ENCODE peak calls at places on chromosomes 3 and 15, in seven cellular contexts. R is sigmoid colon, U is hepatocyte, B is neural crest cell, F is cardiac muscle cell, N is GM10248, I is AG09319. V is an unnamed sample.
A peak's percentile ranks its signal among the peaks of the same experiment; 100 is the strongest.

GRCh38 chr3:117873236-117873635 is 1161.4 kb downstream of the IGSF11 start:
- DNase-seq in R (peak; percentile 69), U (peak; percentile 49), B (no peak), F (peak; percentile 58), N (no peak), I (no peak), V (no peak)

GRCh38 chr15:47485419-47485818 is 231.9 kb upstream of the SEMA6D start:
- DNase-seq in R (no peak), U (no peak), B (no peak), F (no peak), N (no peak), I (no peak), V (no peak)

GRCh38 chr3:147409143-147410121 is at the start of gene ZIC1:
- DNase-seq in R (no peak), U (no peak), B (no peak), F (no peak), N (no peak), I (no peak), V (no peak)

GRCh38 chr15:22871481-22872076 is 33.1 kb downstream of the NIPA2 start:
- DNase-seq in R (no peak), U (no peak), B (no peak), F (no peak), N (no peak), I (no peak), V (no peak)

GRCh38 chr3:170734737-170735070 is 135.3 kb downstream of the RPL22L1 start:
- DNase-seq in R (no peak), U (no peak), B (no peak), F (no peak), N (no peak), I (no peak), V (no peak)

GRCh38 chr3:20054549-20054987 is 14.3 kb downstream of the KAT2B start:
- DNase-seq in R (peak; percentile 69), U (peak; percentile 70), B (no peak), F (peak; percentile 72), N (no peak), I (no peak), V (peak; percentile 90)

GRCh38 chr3:170163956-170164645 is 17.4 kb downstream of the PHC3 start:
- DNase-seq in R (no peak), U (no peak), B (no peak), F (no peak), N (no peak), I (no peak), V (no peak)

GRCh38 chr3:52404391-52404790 is 40.5 kb downstream of the SEMA3G start:
- DNase-seq in R (no peak), U (no peak), B (no peak), F (no peak), N (no peak), I (no peak), V (no peak)

GRCh38 chr3:8470801-8471200 is 30.8 kb upstream of the LMCD1 start:
- DNase-seq in R (no peak), U (no peak), B (no peak), F (no peak), N (no peak), I (no peak), V (no peak)

GRCh38 chr3:64138046-64138445 is 87.2 kb downstream of the PRICKLE2 start:
- DNase-seq in R (no peak), U (no peak), B (no peak), F (no peak), N (no peak), I (no peak), V (no peak)

GRCh38 chr3:28601291-28601690 is 252.7 kb upstream of the AZI2 start:
- DNase-seq in R (no peak), U (no peak), B (no peak), F (no peak), N (no peak), I (no peak), V (no peak)

GRCh38 chr3:189262746-189263145 is 91.0 kb downstream of the TPRG1 start:
- DNase-seq in R (no peak), U (peak; percentile 12), B (no peak), F (no peak), N (no peak), I (no peak), V (no peak)

GRCh38 chr3:132593950-132594328 is 3.1 kb upstream of the ACKR4 start:
- DNase-seq in R (no peak), U (no peak), B (no peak), F (peak; percentile 49), N (no peak), I (no peak), V (no peak)

GRCh38 chr3:114597012-114597411 is 303.2 kb downstream of the TIGIT start:
- DNase-seq in R (no peak), U (no peak), B (no peak), F (peak; percentile 16), N (no peak), I (no peak), V (no peak)
- TF ChIP-seq CTCF in R (no peak), U (peak; percentile 18), B (no peak), F (peak; percentile 27), N (no peak), I (peak; percentile 2), V (no peak)

DNA sequence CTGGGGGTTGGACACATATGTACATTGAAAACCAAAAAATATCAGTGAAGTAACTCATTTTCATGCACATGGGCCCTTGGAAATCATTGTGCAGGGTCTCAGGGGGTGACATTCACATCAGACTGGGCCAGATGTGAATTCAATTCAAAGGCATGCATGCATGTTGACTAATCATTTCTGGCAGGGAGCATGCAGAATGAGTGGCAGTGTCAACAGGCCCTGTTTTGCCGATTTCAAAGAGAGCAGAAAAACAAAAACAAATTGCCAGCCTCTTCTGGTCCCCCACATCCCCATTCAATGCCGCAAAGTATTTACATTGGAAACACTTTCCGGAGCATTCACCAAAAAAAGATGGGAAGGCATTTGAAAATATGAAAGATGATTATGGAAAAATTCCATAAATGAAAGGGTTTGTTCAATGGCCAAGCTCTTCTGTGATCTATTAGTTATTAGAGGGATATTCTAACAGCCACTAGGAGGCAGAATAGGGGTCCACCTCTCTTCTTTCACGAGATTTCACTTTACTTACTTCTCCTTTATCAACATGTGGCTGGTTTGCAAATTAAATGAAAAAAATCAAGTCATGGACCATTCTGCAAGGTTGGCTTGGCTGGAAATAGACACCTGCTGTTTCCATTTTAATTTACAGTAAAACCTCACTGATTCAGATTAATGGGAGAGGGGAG is 119.9 kb upstream of the FEZF2 start:
- DNase-seq in R (no peak), U (no peak), B (no peak), F (no peak), N (no peak), I (no peak), V (no peak)
- TF ChIP-seq CTCF in R (no peak), U (no peak), B (peak; percentile 45), F (peak; percentile 25), N (no peak), I (peak; percentile 20), V (no peak)

DNA sequence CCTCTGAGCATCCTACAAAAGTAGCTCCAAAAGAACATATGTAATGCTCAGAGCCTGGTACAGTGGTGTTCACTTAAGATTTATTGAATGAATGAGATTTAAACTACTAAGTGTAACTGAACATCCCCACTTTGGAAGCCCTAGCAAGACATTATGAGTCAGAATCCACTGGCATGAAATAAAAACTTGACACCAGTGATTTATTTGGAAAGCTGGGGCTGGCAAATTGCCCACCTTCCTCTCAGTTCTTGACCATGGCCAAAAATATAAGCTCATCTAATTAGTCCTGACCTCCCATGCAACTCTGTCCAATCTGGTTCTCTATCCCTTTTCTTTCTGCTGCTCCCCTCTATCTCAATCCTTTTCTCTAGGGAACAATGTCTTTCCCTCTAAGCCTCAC is 418.0 kb downstream of the PLCL2 start:
- DNase-seq in R (no peak), U (no peak), B (no peak), F (peak; percentile 39), N (no peak), I (peak; percentile 57), V (no peak)
- TF ChIP-seq CTCF in R (no peak), U (no peak), B (no peak), F (no peak), N (no peak), I (no peak), V (no peak)

GRCh38 chr15:85312486-85312885 is 67.9 kb upstream of the AKAP13 start:
- DNase-seq in R (no peak), U (peak; percentile 50), B (no peak), F (peak; percentile 38), N (peak; percentile 82), I (no peak), V (peak; percentile 44)

GRCh38 chr15:85314139-85314538 is 66.3 kb upstream of the AKAP13 start:
- DNase-seq in R (no peak), U (no peak), B (no peak), F (peak; percentile 6), N (no peak), I (no peak), V (no peak)

GRCh38 chr15:85311647-85312046 is 68.8 kb upstream of the AKAP13 start:
- DNase-seq in R (no peak), U (no peak), B (no peak), F (no peak), N (no peak), I (no peak), V (no peak)

GRCh38 chr15:85313339-85313738 is 67.1 kb upstream of the AKAP13 start:
- DNase-seq in R (no peak), U (no peak), B (no peak), F (no peak), N (no peak), I (no peak), V (no peak)

DNA sequence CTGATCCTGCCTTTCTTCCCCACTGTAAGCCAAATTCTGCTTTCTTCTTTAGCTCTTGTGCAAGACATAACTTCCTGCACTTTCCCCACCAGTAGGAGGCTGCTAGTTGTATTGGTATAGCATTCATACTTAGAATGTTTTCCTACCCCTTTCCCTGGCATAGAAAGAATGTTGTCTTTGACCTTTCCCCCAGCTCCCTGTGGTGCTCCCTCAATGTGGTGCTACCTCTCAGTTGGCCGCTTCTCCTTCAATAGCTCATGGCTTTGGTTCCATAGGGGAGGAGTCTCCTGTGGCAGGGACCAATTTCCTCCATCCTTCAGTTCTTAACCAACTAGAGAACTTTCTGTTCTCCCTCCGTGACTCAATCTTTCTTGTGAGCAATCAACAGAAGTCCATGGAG is 67.5 kb upstream of the AKAP13 start:
- DNase-seq in R (no peak), U (no peak), B (no peak), F (peak; percentile 75), N (no peak), I (no peak), V (no peak)
- TF ChIP-seq CTCF in R (no peak), U (no peak), B (no peak), F (peak; percentile 48), N (no peak), I (peak; percentile 23), V (no peak)

DNA sequence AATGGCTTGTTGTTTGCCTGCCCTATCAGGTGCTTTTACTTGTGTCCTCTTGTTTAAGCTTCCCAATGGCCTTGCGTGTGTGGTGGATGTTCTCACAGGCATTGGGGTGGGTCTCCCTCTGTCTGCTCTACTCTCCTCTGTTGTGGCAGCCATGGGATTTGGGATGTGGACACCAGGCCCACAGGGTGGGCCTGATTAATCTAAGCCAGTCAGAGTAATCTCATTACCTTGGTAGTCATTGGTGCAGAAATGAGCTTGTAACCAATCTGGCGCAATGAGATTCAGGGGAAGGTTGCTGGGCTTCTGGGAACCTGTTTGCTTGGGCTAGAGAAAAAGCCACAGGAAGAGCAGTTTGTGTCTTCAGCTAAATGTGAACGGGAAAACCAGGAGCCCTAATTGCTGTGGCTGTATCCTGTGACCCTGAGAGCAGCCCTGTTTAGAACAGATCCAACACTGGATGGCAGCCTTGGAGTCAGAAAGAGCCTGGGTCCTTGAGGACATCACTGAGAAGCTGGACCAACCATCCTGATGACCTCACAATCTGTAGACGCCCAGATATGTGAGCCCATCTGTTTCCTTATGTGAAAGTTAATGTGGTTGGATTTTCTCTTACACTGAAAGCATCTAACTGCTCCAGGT is 157.3 kb upstream of the UBE2E1 start:
- DNase-seq in R (no peak), U (no peak), B (no peak), F (peak; percentile 42), N (no peak), I (no peak), V (no peak)
- TF ChIP-seq CTCF in R (no peak), U (no peak), B (no peak), F (peak; percentile 11), N (no peak), I (peak; percentile 4), V (no peak)

V was measured in activated CD8-positive, alpha-beta T cell treated with anti-CD3 and anti-CD28 coated beads for 36 hours.